ENCODE peak calls at places on chromosomes 16 and 17, in nine cellular contexts. X, I, D, U, Y, K, Z, L and P are unnamed samples.

GRCh38 chr16:61858996-61859395 is 177.2 kb downstream of the CDH8 start:
- DNase-seq in U (no peak), K (no peak), I (no peak), L (peak; percentile 61), Z (no peak), X (no peak), D (no peak), Y (no peak), P (no peak)

GRCh38 chr17:65218261-65218660 is 81.1 kb downstream of the RGS9 start:
- DNase-seq in Z (no peak), L (no peak), Y (no peak), K (no peak), X (peak; percentile 35), U (no peak), D (no peak), I (no peak), P (no peak)

GRCh38 chr16:31714899-31715504 is 158.6 kb upstream of the ZNF267 start:
- DNase-seq in U (no peak), Z (peak; percentile 58), K (no peak), L (no peak), X (no peak), I (no peak), D (no peak), Y (no peak), P (no peak)

GRCh38 chr17:72111374-72111773 is 9.4 kb upstream of the SOX9 start:
- DNase-seq in Z (no peak), L (no peak), U (no peak), X (no peak), Y (no peak), K (no peak), D (no peak), I (no peak), P (peak; percentile 37)

GRCh38 chr16:76428858-76429257 is 151.7 kb downstream of the CNTNAP4 start:
- DNase-seq in Z (peak; percentile 2), K (no peak), I (no peak), Y (no peak), D (no peak), L (peak; percentile 58), U (no peak), X (no peak), P (no peak)

GRCh38 chr16:69762843-69763556 is 868 bp downstream of the WWP2 start:
- DNase-seq in Z (peak; percentile 20), D (no peak), Y (peak; percentile 69), X (peak; percentile 60), U (peak; percentile 49), I (no peak), L (peak; percentile 21), K (no peak), P (peak; percentile 15)

GRCh38 chr17:56596741-56597494 is 3.4 kb downstream of the NOG start:
- DNase-seq in I (no peak), L (no peak), X (peak; percentile 41), D (peak; percentile 53), U (no peak), Y (no peak), K (peak; percentile 54), Z (no peak), P (peak; percentile 67)

GRCh38 chr17:47797797-47798196 is 23.8 kb downstream of the OSBPL7 start:
- DNase-seq in I (peak; percentile 17), D (no peak), X (no peak), Y (peak; percentile 61), U (no peak), L (no peak), K (no peak), Z (no peak), P (peak; percentile 52)

GRCh38 chr17:2232244-2232638 is 71.3 kb downstream of the SMG6 start:
- DNase-seq in D (no peak), K (peak; percentile 81), L (no peak), I (no peak), U (peak; percentile 96), Z (no peak), Y (no peak), X (peak; percentile 33), P (no peak)

GRCh38 chr16:27690604-27691003 is 140.7 kb downstream of the KATNIP start:
- DNase-seq in U (peak; percentile 5), Z (no peak), K (no peak), I (no peak), Y (peak; percentile 75), D (no peak), X (no peak), L (no peak), P (peak; percentile 47)

GRCh38 chr17:61402073-61402541 is 2.5 kb downstream of the TBX2 start:
- DNase-seq in I (no peak), Z (no peak), U (no peak), D (no peak), L (no peak), K (no peak), Y (no peak), X (peak; percentile 47), P (no peak)

GRCh38 chr17:61402978-61403845 is 3.6 kb downstream of the TBX2 start:
- DNase-seq in K (no peak), U (peak; percentile 66), L (no peak), Y (no peak), D (no peak), X (peak; percentile 77), Z (no peak), I (no peak), P (peak; percentile 67)

GRCh38 chr17:61400786-61401279 is 1.2 kb downstream of the TBX2 start:
- DNase-seq in U (no peak), X (peak; percentile 45), Y (no peak), D (no peak), L (no peak), Z (no peak), I (no peak), K (no peak), P (peak; percentile 54)

GRCh38 chr17:61400058-61400785 is 579 bp downstream of the TBX2 start:
- DNase-seq in K (peak; percentile 66), Z (peak; percentile 27), D (no peak), I (no peak), Y (no peak), L (peak; percentile 59), X (peak; percentile 65), U (peak; percentile 40), P (peak; percentile 71)

DNA sequence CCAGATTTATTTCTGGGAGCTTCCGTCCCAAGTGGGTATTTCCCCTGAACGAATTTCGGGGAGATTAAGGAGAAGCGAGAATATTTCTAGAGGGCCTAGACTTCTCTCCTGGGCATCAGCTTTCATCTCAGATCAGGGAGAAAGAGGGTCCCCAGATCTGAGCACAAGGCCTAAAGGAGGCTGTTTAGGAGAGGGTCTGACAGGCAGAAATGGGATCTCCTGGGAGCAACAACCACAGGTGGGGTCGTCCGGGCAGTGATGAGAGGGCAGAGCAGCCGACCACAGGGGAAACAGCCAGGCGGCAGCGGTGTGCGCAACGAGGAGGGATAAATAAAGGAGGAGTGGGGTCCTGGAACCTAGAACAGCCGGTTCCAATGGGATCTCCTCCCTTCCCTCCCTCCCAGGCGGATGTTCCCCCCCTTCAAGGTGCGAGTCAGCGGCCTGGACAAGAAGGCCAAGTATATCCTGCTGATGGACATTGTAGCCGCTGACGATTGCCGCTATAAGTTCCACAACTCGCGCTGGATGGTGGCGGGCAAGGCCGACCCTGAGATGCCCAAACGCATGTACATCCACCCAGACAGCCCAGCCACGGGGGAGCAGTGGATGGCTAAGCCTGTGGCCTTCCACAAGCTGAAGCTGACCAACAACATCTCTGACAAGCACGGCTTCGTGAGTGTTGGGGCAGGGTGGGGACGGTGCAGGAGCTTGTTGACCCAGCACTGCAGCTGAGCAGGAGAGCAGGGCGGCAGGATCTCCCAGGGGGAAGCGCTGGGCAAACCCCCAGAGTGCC is 1.8 kb downstream of the TBX2 start:
- DNase-seq in Z (no peak), D (no peak), K (no peak), L (no peak), U (peak; percentile 54), I (no peak), X (peak; percentile 42), Y (no peak), P (peak; percentile 21)
- H3K9ac ChIP-seq in Z (no peak overlapping the region), D (peak overlapping the region; percentile 17), K (no peak overlapping the region), L (peak overlapping the region; percentile 26), U (peak overlapping the region; percentile 100), I (no peak overlapping the region), X (peak overlapping the region; percentile 96), Y (no peak overlapping the region), P (no peak overlapping the region)

GRCh38 chr17:7156342-7156940 is 22.7 kb downstream of the ASGR1 start:
- DNase-seq in D (no peak), K (no peak), U (no peak), Z (no peak), Y (no peak), I (no peak), L (no peak), X (no peak), P (no peak)
- H3K36me3 ChIP-seq in D (no peaks in the 10 kb centered on the region), K (no peaks in the 10 kb centered on the region), U (no peaks in the 10 kb centered on the region), Z (no peaks in the 10 kb centered on the region), Y (no peaks in the 10 kb centered on the region), I (no peaks in the 10 kb centered on the region), L (no peaks in the 10 kb centered on the region), X (no peaks in the 10 kb centered on the region), P (no peaks in the 10 kb centered on the region)

DNA sequence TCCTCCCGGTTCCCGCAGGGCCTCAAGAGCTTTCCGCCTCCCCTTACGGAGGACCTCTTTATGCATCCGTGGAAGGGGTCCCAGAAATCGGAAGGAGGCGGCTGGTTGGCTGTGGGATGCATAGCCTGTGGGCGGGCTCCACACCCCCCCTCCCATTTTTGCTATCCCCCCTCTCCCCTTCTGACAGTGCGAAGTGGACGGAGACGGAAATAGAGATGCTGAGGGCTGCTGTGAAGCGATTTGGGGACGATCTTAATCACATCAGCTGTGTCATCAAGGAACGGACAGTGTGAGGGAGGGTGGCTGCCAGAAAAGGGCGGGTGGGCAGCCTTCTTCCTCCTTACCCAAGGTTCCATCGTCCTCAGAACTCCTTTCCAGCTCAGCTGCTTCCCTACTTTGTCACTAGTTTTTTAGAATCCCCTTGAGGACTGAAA is 3.2 kb downstream of the RNASEK start:
- DNase-seq in Y (no peak), U (no peak), Z (no peak), X (peak; percentile 34), K (no peak), L (no peak), I (no peak), D (no peak), P (no peak)
- H3K9ac ChIP-seq in Y (peak overlapping the region; percentile 98), U (peak overlapping the region; percentile 86), Z (peak overlapping the region; percentile 84), X (peak overlapping the region; percentile 90), K (no peak overlapping the region), L (peak overlapping the region; percentile 98), I (peak overlapping the region; percentile 85), D (peak overlapping the region; percentile 87), P (no peak overlapping the region)

GRCh38 chr17:8488491-8488890 is 52.8 kb downstream of the NDEL1 start:
- DNase-seq in Y (no peak), X (no peak), U (no peak), D (no peak), K (no peak), Z (no peak), I (no peak), L (no peak), P (no peak)

GRCh38 chr17:8492121-8492520 is 56.4 kb downstream of the NDEL1 start:
- DNase-seq in I (no peak), U (no peak), D (no peak), L (no peak), X (no peak), Y (no peak), K (no peak), Z (no peak), P (no peak)

GRCh38 chr17:8489841-8490240 is 54.2 kb downstream of the NDEL1 start:
- DNase-seq in Z (no peak), Y (no peak), I (no peak), K (no peak), D (no peak), X (no peak), L (no peak), U (peak; percentile 37), P (no peak)

GRCh38 chr17:8488931-8489330 is 53.2 kb downstream of the NDEL1 start:
- DNase-seq in D (no peak), X (peak; percentile 69), K (no peak), L (peak; percentile 27), Z (peak; percentile 75), Y (no peak), U (peak; percentile 98), I (no peak), P (no peak)

GRCh38 chr17:8490256-8491023 is 54.8 kb downstream of the NDEL1 start:
- DNase-seq in I (no peak), D (no peak), Y (no peak), K (no peak), X (no peak), U (no peak), Z (no peak), L (no peak), P (no peak)
- H3K36me3 ChIP-seq in I (peaks cover 98% of the 10 kb centered on the region), D (peaks cover 100% of the 10 kb centered on the region), Y (no peaks in the 10 kb centered on the region), K (peaks cover 85% of the 10 kb centered on the region), X (peaks cover 30% of the 10 kb centered on the region), U (peaks cover 64% of the 10 kb centered on the region), Z (peaks cover 21% of the 10 kb centered on the region), L (peaks cover 3% of the 10 kb centered on the region), P (peaks cover 13% of the 10 kb centered on the region)